ENCODE peak calls at places on chromosomes 3 and 15, in five cellular contexts. R is H1, L is Peyer's patch, V is suprapubic skin, D is type B pancreatic cell. J is an unnamed sample.

GRCh38 chr3:20480771-20481170 is 294.8 kb upstream of the SGO1 start:
- DNase-seq in D (no peak), R (no peak), V (no peak), L (no peak), J (no peak)

GRCh38 chr3:177382944-177383343 is 185.7 kb upstream of the TBL1XR1 start:
- DNase-seq in R (no peak), L (no peak), V (no peak), D (no peak), J (no peak)

GRCh38 chr3:113079532-113079931 is 88.7 kb downstream of the GTPBP8 start:
- DNase-seq in L (no peak), R (no peak), V (no peak), D (no peak), J (no peak)

GRCh38 chr15:50315814-50316630 is 39.0 kb downstream of the GABPB1 start:
- DNase-seq in R (no peak), L (no peak), D (no peak), V (no peak), J (no peak)

GRCh38 chr15:36645106-36645505 is 65.7 kb downstream of the CDIN1 start:
- DNase-seq in V (no peak), D (no peak), L (no peak), R (no peak), J (no peak)

GRCh38 chr3:29279276-29279675 is 1.6 kb upstream of the RBMS3 start:
- DNase-seq in R (no peak), D (no peak), V (no peak), L (no peak), J (no peak)

GRCh38 chr15:78671626-78672211 is 30.7 kb upstream of the CHRNB4 start:
- DNase-seq in R (peak; percentile 60), D (no peak), L (no peak), V (no peak), J (no peak)

GRCh38 chr3:139534992-139535879 is 4.3 kb downstream of the RBP1 start:
- DNase-seq in V (no peak), D (no peak), R (no peak), L (no peak), J (no peak)

GRCh38 chr3:58585005-58585786 is 8.0 kb upstream of the FAM107A start:
- DNase-seq in D (peak; percentile 79), R (peak; percentile 88), V (peak; percentile 90), L (peak; percentile 51), J (peak; percentile 88)

GRCh38 chr3:143918848-143919247 is 52.8 kb upstream of the DIPK2A start:
- DNase-seq in R (no peak), D (no peak), L (no peak), V (no peak), J (no peak)

GRCh38 chr3:158314426-158315357 is 204.8 kb downstream of the RSRC1 start:
- DNase-seq in R (no peak), D (no peak), V (no peak), L (no peak), J (no peak)

GRCh38 chr3:188573286-188573928 is 419.4 kb downstream of the LPP start:
- DNase-seq in V (no peak), D (no peak), R (no peak), L (peak; percentile 43), J (no peak)

GRCh38 chr15:33729648-33730047 is 238.6 kb upstream of the CHRM5 start:
- DNase-seq in V (no peak), D (no peak), L (no peak), R (no peak), J (no peak)

GRCh38 chr15:91182096-91182495 is 82.0 kb downstream of the SV2B start:
- DNase-seq in R (no peak), V (no peak), D (no peak), L (no peak), J (no peak)

GRCh38 chr15:47908950-47909670 is 191.8 kb downstream of the SEMA6D start:
- DNase-seq in R (no peak), D (no peak), V (no peak), L (no peak), J (no peak)

GRCh38 chr15:66566963-66567531 is 1.2 kb upstream of the LCTL start:
- DNase-seq in L (peak; percentile 51), D (peak; percentile 76), V (no peak), R (peak; percentile 80), J (no peak)

GRCh38 chr3:196141866-196142673 is 60.2 kb upstream of the TFRC start:
- DNase-seq in R (no peak), L (no peak), V (no peak), D (no peak), J (no peak)

GRCh38 chr3:161558256-161558655 is 61.6 kb downstream of the OTOL1 start:
- DNase-seq in R (no peak), V (no peak), L (no peak), D (no peak), J (no peak)

GRCh38 chr3:97245201-97245910 is 431.0 kb downstream of the EPHA6 start:
- DNase-seq in L (no peak), V (no peak), R (no peak), D (no peak), J (no peak)

GRCh38 chr3:119891944-119892721 is 110.2 kb downstream of the NR1I2 start:
- DNase-seq in R (peak; percentile 45), V (no peak), D (no peak), L (no peak), J (no peak)

GRCh38 chr3:56633201-56633600 is 49.9 kb downstream of the TASOR start:
- DNase-seq in L (no peak), D (no peak), V (no peak), R (no peak), J (no peak)

GRCh38 chr3:5732081-5732480 is 544.6 kb downstream of the EDEM1 start:
- DNase-seq in D (no peak), R (no peak), V (no peak), L (no peak), J (no peak)

GRCh38 chr3:61530355-61530754 is 31.0 kb upstream of the PTPRG start:
- DNase-seq in L (no peak), D (no peak), V (no peak), R (no peak), J (no peak)

GRCh38 chr3:178741020-178741419 is 204.8 kb downstream of the KCNMB2 start:
- DNase-seq in L (no peak), D (no peak), V (no peak), R (no peak), J (no peak)

GRCh38 chr15:29242466-29243242 is 27.0 kb downstream of the NSMCE3 start:
- DNase-seq in R (no peak), D (no peak), V (no peak), L (no peak), J (peak; percentile 68)

GRCh38 chr3:31043184-31043819 is 148.8 kb upstream of the GADL1 start:
- DNase-seq in L (no peak), V (no peak), R (no peak), D (no peak), J (no peak)

GRCh38 chr15:62816342-62817059 is 226.0 kb upstream of the TPM1 start:
- DNase-seq in V (no peak), L (no peak), R (no peak), D (no peak), J (no peak)

GRCh38 chr3:54870423-54870822 is 57.4 kb downstream of the LRTM1 start:
- DNase-seq in R (no peak), L (no peak), D (no peak), V (no peak), J (no peak)

GRCh38 chr3:32480596-32480995 is 22.1 kb downstream of the CMTM6 start:
- DNase-seq in R (no peak), L (no peak), V (no peak), D (no peak), J (no peak)

GRCh38 chr15:29792426-29793159 is 29.7 kb downstream of the TJP1 start:
- DNase-seq in L (no peak), R (no peak), D (no peak), V (no peak), J (no peak)

GRCh38 chr3:123552095-123552714 is 32.6 kb downstream of the HACD2 start:
- DNase-seq in L (no peak), R (no peak), D (no peak), V (no peak), J (no peak)
- TF ChIP-seq CTCF in L (peak; percentile 35), R (peak; percentile 28), D (peak; percentile 63), V (no peak), J (peak; percentile 47)

GRCh38 chr15:80846416-80846815 is 67.2 kb downstream of the CEMIP start:
- DNase-seq in V (no peak), D (no peak), R (no peak), L (no peak), J (no peak)
- TF ChIP-seq CTCF in V (no peak), D (no peak), R (no peak), L (no peak), J (no peak)

GRCh38 chr3:154684021-154684420 is 254.0 kb upstream of the GPR149 start:
- DNase-seq in L (no peak), D (no peak), R (peak; percentile 66), V (no peak), J (no peak)
- TF ChIP-seq CTCF in L (no peak), D (no peak), R (peak; percentile 56), V (no peak), J (no peak)

DNA sequence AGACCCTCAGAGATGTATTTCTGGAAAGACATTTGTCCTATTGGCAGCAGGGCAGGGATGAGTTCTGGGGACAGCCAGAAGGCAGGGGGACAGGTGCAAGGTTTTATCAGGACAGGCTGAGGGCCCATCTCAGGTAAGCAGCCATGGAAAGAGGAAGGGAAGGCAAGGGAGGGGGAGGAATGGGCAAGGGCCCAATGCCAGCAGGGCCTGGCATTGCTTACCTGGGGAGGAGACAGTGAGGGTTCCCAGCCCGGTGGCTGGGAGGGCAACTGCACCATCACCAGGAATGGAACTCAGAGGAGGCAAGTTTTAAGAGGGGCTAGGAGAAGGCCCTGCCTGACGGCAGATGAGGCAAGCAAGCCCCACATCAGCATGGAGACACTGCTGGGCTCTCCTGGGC is 3.1 kb downstream of the ARPIN start:
- DNase-seq in D (no peak), V (no peak), R (no peak), L (no peak), J (no peak)
- TF ChIP-seq CTCF in D (no peak), V (no peak), R (no peak), L (no peak), J (no peak)

GRCh38 chr3:16808393-16809107 is 76.2 kb upstream of the PLCL2 start:
- DNase-seq in V (no peak), R (no peak), D (no peak), L (no peak), J (no peak)
- TF ChIP-seq CTCF in V (no peak), R (peak; percentile 5), D (no peak), L (no peak), J (peak; percentile 10)

J was measured in osteocyte.